ENCODE peak calls at places on chromosome 10, in seven cellular contexts. One of them, this sample, is unnamed.

GRCh38 chr10:58625070-58625469 is 112.4 kb downstream of the BICC1 start:
- DNase-seq in epithelial cell of esophagus: peak; percentile 41
- DNase-seq in DND-41: no peak
- DNase-seq in GM12865: no peak
- DNase-seq in HepG2: peak; percentile 6
- DNase-seq in mammary epithelial cell: peak; percentile 70
- DNase-seq in esophagus squamous epithelium: no peak
- DNase-seq in this sample: no peak

GRCh38 chr10:91433620-91434019 is 23.5 kb downstream of the HECTD2 start:
- DNase-seq in esophagus squamous epithelium: no peak
- DNase-seq in DND-41: no peak
- DNase-seq in HepG2: peak; percentile 77
- DNase-seq in mammary epithelial cell: no peak
- DNase-seq in GM12865: no peak
- DNase-seq in epithelial cell of esophagus: no peak
- DNase-seq in this sample: no peak

GRCh38 chr10:79378383-79378646 is 31.0 kb downstream of the PPIF start:
- DNase-seq in epithelial cell of esophagus: no peak
- DNase-seq in GM12865: no peak
- DNase-seq in HepG2: no peak
- DNase-seq in mammary epithelial cell: no peak
- DNase-seq in esophagus squamous epithelium: no peak
- DNase-seq in DND-41: no peak
- DNase-seq in this sample: no peak

GRCh38 chr10:122510326-122510725 is 49.0 kb downstream of the HTRA1 start:
- DNase-seq in DND-41: no peak
- DNase-seq in epithelial cell of esophagus: peak; percentile 98
- DNase-seq in esophagus squamous epithelium: no peak
- DNase-seq in GM12865: no peak
- DNase-seq in HepG2: no peak
- DNase-seq in mammary epithelial cell: peak; percentile 98
- DNase-seq in this sample: no peak

GRCh38 chr10:28839600-28840007 is 162.3 kb downstream of the BAMBI start:
- DNase-seq in esophagus squamous epithelium: no peak
- DNase-seq in mammary epithelial cell: no peak
- DNase-seq in HepG2: peak; percentile 21
- DNase-seq in GM12865: no peak
- DNase-seq in epithelial cell of esophagus: no peak
- DNase-seq in DND-41: no peak
- DNase-seq in this sample: no peak

GRCh38 chr10:218753-219152 is 83.5 kb downstream of the ZMYND11 start:
- DNase-seq in GM12865: no peak
- DNase-seq in DND-41: no peak
- DNase-seq in HepG2: no peak
- DNase-seq in epithelial cell of esophagus: peak; percentile 54
- DNase-seq in esophagus squamous epithelium: no peak
- DNase-seq in mammary epithelial cell: no peak
- DNase-seq in this sample: no peak

GRCh38 chr10:120641695-120642094 is 184.7 kb downstream of the PLPP4 start:
- DNase-seq in HepG2: no peak
- DNase-seq in DND-41: no peak
- DNase-seq in mammary epithelial cell: no peak
- DNase-seq in esophagus squamous epithelium: no peak
- DNase-seq in GM12865: no peak
- DNase-seq in epithelial cell of esophagus: no peak
- DNase-seq in this sample: peak; percentile 35

GRCh38 chr10:18446205-18446604 is 205.2 kb downstream of the NSUN6 start:
- DNase-seq in HepG2: no peak
- DNase-seq in esophagus squamous epithelium: no peak
- DNase-seq in DND-41: no peak
- DNase-seq in epithelial cell of esophagus: no peak
- DNase-seq in GM12865: no peak
- DNase-seq in mammary epithelial cell: no peak
- DNase-seq in this sample: no peak

GRCh38 chr10:130531312-130531711 is 395.1 kb downstream of the GLRX3 start:
- DNase-seq in esophagus squamous epithelium: no peak
- DNase-seq in mammary epithelial cell: no peak
- DNase-seq in DND-41: no peak
- DNase-seq in epithelial cell of esophagus: no peak
- DNase-seq in GM12865: no peak
- DNase-seq in HepG2: no peak
- DNase-seq in this sample: no peak

GRCh38 chr10:122561212-122561611 is 658 bp downstream of the DMBT1 start:
- DNase-seq in mammary epithelial cell: no peak
- DNase-seq in DND-41: no peak
- DNase-seq in epithelial cell of esophagus: peak; percentile 70
- DNase-seq in GM12865: no peak
- DNase-seq in esophagus squamous epithelium: no peak
- DNase-seq in HepG2: no peak
- DNase-seq in this sample: no peak

GRCh38 chr10:48608926-48609325 is 4.1 kb upstream of the ARHGAP22 start:
- DNase-seq in HepG2: no peak
- DNase-seq in DND-41: no peak
- DNase-seq in esophagus squamous epithelium: no peak
- DNase-seq in epithelial cell of esophagus: no peak
- DNase-seq in mammary epithelial cell: no peak
- DNase-seq in GM12865: no peak
- DNase-seq in this sample: no peak

GRCh38 chr10:95242581-95243317 is 48.1 kb downstream of the PDLIM1 start:
- DNase-seq in mammary epithelial cell: no peak
- DNase-seq in HepG2: peak; percentile 45
- DNase-seq in GM12865: peak; percentile 58
- DNase-seq in DND-41: peak; percentile 19
- DNase-seq in epithelial cell of esophagus: peak; percentile 53
- DNase-seq in esophagus squamous epithelium: no peak
- DNase-seq in this sample: no peak

GRCh38 chr10:33799281-33799943 is 464.9 kb upstream of the NRP1 start:
- DNase-seq in mammary epithelial cell: no peak
- DNase-seq in GM12865: no peak
- DNase-seq in DND-41: no peak
- DNase-seq in epithelial cell of esophagus: no peak
- DNase-seq in HepG2: peak; percentile 92
- DNase-seq in esophagus squamous epithelium: no peak
- DNase-seq in this sample: no peak

GRCh38 chr10:57142925-57143576 is 782.0 kb upstream of the ZWINT start:
- DNase-seq in epithelial cell of esophagus: no peak
- DNase-seq in mammary epithelial cell: no peak
- DNase-seq in esophagus squamous epithelium: no peak
- DNase-seq in DND-41: no peak
- DNase-seq in HepG2: no peak
- DNase-seq in GM12865: no peak
- DNase-seq in this sample: no peak

GRCh38 chr10:31804416-31804815 is 124.2 kb downstream of the ARHGAP12 start:
- DNase-seq in mammary epithelial cell: no peak
- DNase-seq in epithelial cell of esophagus: no peak
- DNase-seq in DND-41: no peak
- DNase-seq in HepG2: no peak
- DNase-seq in esophagus squamous epithelium: no peak
- DNase-seq in GM12865: no peak
- DNase-seq in this sample: no peak

GRCh38 chr10:91691255-91691654 is 58.4 kb upstream of the PPP1R3C start:
- DNase-seq in esophagus squamous epithelium: no peak
- DNase-seq in DND-41: no peak
- DNase-seq in HepG2: no peak
- DNase-seq in mammary epithelial cell: peak; percentile 32
- DNase-seq in GM12865: no peak
- DNase-seq in epithelial cell of esophagus: peak; percentile 70
- DNase-seq in this sample: no peak

GRCh38 chr10:110865184-110865803 is 6.4 kb upstream of the PDCD4 start:
- DNase-seq in HepG2: no peak
- DNase-seq in esophagus squamous epithelium: no peak
- DNase-seq in GM12865: no peak
- DNase-seq in epithelial cell of esophagus: peak; percentile 80
- DNase-seq in DND-41: no peak
- DNase-seq in mammary epithelial cell: peak; percentile 70
- DNase-seq in this sample: no peak

GRCh38 chr10:99958287-99958686 is 51.5 kb downstream of the DNMBP start:
- DNase-seq in mammary epithelial cell: no peak
- DNase-seq in esophagus squamous epithelium: no peak
- DNase-seq in epithelial cell of esophagus: no peak
- DNase-seq in GM12865: no peak
- DNase-seq in DND-41: no peak
- DNase-seq in HepG2: no peak
- DNase-seq in this sample: no peak

GRCh38 chr10:63237396-63237795 is 104.3 kb downstream of the NRBF2 start:
- DNase-seq in mammary epithelial cell: no peak
- DNase-seq in GM12865: no peak
- DNase-seq in epithelial cell of esophagus: peak; percentile 66
- DNase-seq in HepG2: no peak
- DNase-seq in esophagus squamous epithelium: no peak
- DNase-seq in DND-41: no peak
- DNase-seq in this sample: no peak

GRCh38 chr10:15817407-15818046 is 42.8 kb downstream of the MINDY3 start:
- DNase-seq in esophagus squamous epithelium: no peak
- DNase-seq in epithelial cell of esophagus: no peak
- DNase-seq in mammary epithelial cell: no peak
- DNase-seq in GM12865: peak; percentile 18
- DNase-seq in DND-41: no peak
- DNase-seq in HepG2: peak; percentile 42
- DNase-seq in this sample: no peak

GRCh38 chr10:111082102-111082975 is 5.5 kb downstream of the ADRA2A start:
- DNase-seq in mammary epithelial cell: no peak
- DNase-seq in HepG2: no peak
- DNase-seq in DND-41: no peak
- DNase-seq in esophagus squamous epithelium: no peak
- DNase-seq in GM12865: no peak
- DNase-seq in epithelial cell of esophagus: no peak
- DNase-seq in this sample: no peak

GRCh38 chr10:44989621-44990301 is 11.0 kb upstream of the ZNF22 start:
- DNase-seq in esophagus squamous epithelium: no peak
- DNase-seq in GM12865: no peak
- DNase-seq in DND-41: no peak
- DNase-seq in mammary epithelial cell: no peak
- DNase-seq in epithelial cell of esophagus: no peak
- DNase-seq in HepG2: no peak
- DNase-seq in this sample: no peak

GRCh38 chr10:44990965-44991364 is 9.8 kb upstream of the ZNF22 start:
- DNase-seq in esophagus squamous epithelium: no peak
- DNase-seq in DND-41: no peak
- DNase-seq in epithelial cell of esophagus: no peak
- DNase-seq in GM12865: no peak
- DNase-seq in HepG2: no peak
- DNase-seq in mammary epithelial cell: no peak
- DNase-seq in this sample: no peak

GRCh38 chr10:44988957-44989620 is 10.5 kb upstream of the DEPP1 start:
- DNase-seq in esophagus squamous epithelium: no peak
- DNase-seq in HepG2: no peak
- DNase-seq in GM12865: no peak
- DNase-seq in DND-41: no peak
- DNase-seq in mammary epithelial cell: no peak
- DNase-seq in epithelial cell of esophagus: no peak
- DNase-seq in this sample: no peak

GRCh38 chr10:44991571-44991970 is 9.2 kb upstream of the ZNF22 start:
- DNase-seq in DND-41: no peak
- DNase-seq in esophagus squamous epithelium: no peak
- DNase-seq in epithelial cell of esophagus: no peak
- DNase-seq in mammary epithelial cell: no peak
- DNase-seq in GM12865: no peak
- DNase-seq in HepG2: no peak
- DNase-seq in this sample: no peak

DNA sequence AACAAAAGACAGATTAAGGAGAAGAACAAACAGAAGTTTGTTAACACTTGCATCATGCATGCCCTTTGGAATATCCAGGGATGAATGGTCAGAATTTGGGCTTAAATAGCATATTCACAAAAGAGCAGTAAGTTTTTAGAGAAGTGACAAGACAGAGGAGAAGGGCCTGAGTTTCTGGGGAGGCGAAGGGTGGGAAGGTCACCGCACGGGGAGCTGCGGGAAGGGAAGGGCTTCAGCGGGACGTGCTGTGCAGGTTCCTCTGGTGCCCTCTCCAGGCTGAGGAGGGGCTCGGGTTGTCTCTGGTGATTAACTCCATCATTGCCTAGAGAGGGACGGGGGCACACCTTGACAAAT is 10.4 kb upstream of the ZNF22 start:
- DNase-seq in GM12865: no peak
- DNase-seq in mammary epithelial cell: no peak
- DNase-seq in DND-41: no peak
- DNase-seq in HepG2: peak; percentile 71
- DNase-seq in epithelial cell of esophagus: no peak
- DNase-seq in esophagus squamous epithelium: no peak
- DNase-seq in this sample: no peak
- H3K4me3 ChIP-seq in GM12865: no peak overlapping the region
- H3K4me3 ChIP-seq in mammary epithelial cell: no peak overlapping the region
- H3K4me3 ChIP-seq in DND-41: no peak overlapping the region
- H3K4me3 ChIP-seq in HepG2: no peak overlapping the region
- H3K4me3 ChIP-seq in epithelial cell of esophagus: no peak overlapping the region
- H3K4me3 ChIP-seq in esophagus squamous epithelium: no peak overlapping the region
- H3K4me3 ChIP-seq in this sample: no peak overlapping the region

GRCh38 chr10:66927271-66927950 is 1.6 kb downstream of the LRRTM3 start:
- DNase-seq in DND-41: no peak
- DNase-seq in GM12865: no peak
- DNase-seq in esophagus squamous epithelium: no peak
- DNase-seq in HepG2: no peak
- DNase-seq in mammary epithelial cell: no peak
- DNase-seq in epithelial cell of esophagus: no peak
- DNase-seq in this sample: no peak

GRCh38 chr10:66924674-66925345 is 1.0 kb upstream of the LRRTM3 start:
- DNase-seq in DND-41: no peak
- DNase-seq in HepG2: no peak
- DNase-seq in epithelial cell of esophagus: peak; percentile 36
- DNase-seq in GM12865: no peak
- DNase-seq in esophagus squamous epithelium: no peak
- DNase-seq in mammary epithelial cell: peak; percentile 40
- DNase-seq in this sample: no peak

GRCh38 chr10:66926841-66927240 is 1.0 kb downstream of the LRRTM3 start:
- DNase-seq in HepG2: no peak
- DNase-seq in mammary epithelial cell: no peak
- DNase-seq in GM12865: no peak
- DNase-seq in esophagus squamous epithelium: no peak
- DNase-seq in epithelial cell of esophagus: no peak
- DNase-seq in DND-41: no peak
- DNase-seq in this sample: no peak

GRCh38 chr10:66928000-66928770 is 2.3 kb downstream of the LRRTM3 start:
- DNase-seq in GM12865: no peak
- DNase-seq in HepG2: no peak
- DNase-seq in esophagus squamous epithelium: no peak
- DNase-seq in DND-41: no peak
- DNase-seq in epithelial cell of esophagus: no peak
- DNase-seq in mammary epithelial cell: no peak
- DNase-seq in this sample: no peak

GRCh38 chr10:66925896-66926719 is at the start of gene LRRTM3:
- DNase-seq in DND-41: peak; percentile 10
- DNase-seq in epithelial cell of esophagus: peak; percentile 69
- DNase-seq in esophagus squamous epithelium: no peak
- DNase-seq in mammary epithelial cell: peak; percentile 70
- DNase-seq in GM12865: peak; percentile 80
- DNase-seq in HepG2: peak; percentile 56
- DNase-seq in this sample: peak; percentile 61
- H3K4me3 ChIP-seq in DND-41: no peak within 1 kb of the TSS
- H3K4me3 ChIP-seq in epithelial cell of esophagus: no peak within 1 kb of the TSS
- H3K4me3 ChIP-seq in esophagus squamous epithelium: no peak within 1 kb of the TSS
- H3K4me3 ChIP-seq in mammary epithelial cell: no peak within 1 kb of the TSS
- H3K4me3 ChIP-seq in GM12865: no peak within 1 kb of the TSS
- H3K4me3 ChIP-seq in HepG2: no peak within 1 kb of the TSS
- H3K4me3 ChIP-seq in this sample: no peak within 1 kb of the TSS

GRCh38 chr10:70234668-70235447 is 1.6 kb upstream of the PPA1 start:
- DNase-seq in esophagus squamous epithelium: no peak
- DNase-seq in DND-41: no peak
- DNase-seq in GM12865: no peak
- DNase-seq in mammary epithelial cell: no peak
- DNase-seq in epithelial cell of esophagus: no peak
- DNase-seq in HepG2: no peak
- DNase-seq in this sample: no peak
- H3K4me3 ChIP-seq in esophagus squamous epithelium: no peak overlapping the region
- H3K4me3 ChIP-seq in DND-41: no peak overlapping the region
- H3K4me3 ChIP-seq in GM12865: no peak overlapping the region
- H3K4me3 ChIP-seq in mammary epithelial cell: no peak overlapping the region
- H3K4me3 ChIP-seq in epithelial cell of esophagus: no peak overlapping the region
- H3K4me3 ChIP-seq in HepG2: no peak overlapping the region
- H3K4me3 ChIP-seq in this sample: no peak overlapping the region

GRCh38 chr10:70053896-70054641 is 1.4 kb downstream of the MACROH2A2 start:
- DNase-seq in mammary epithelial cell: peak; percentile 32
- DNase-seq in HepG2: peak; percentile 20
- DNase-seq in epithelial cell of esophagus: peak; percentile 28
- DNase-seq in DND-41: no peak
- DNase-seq in GM12865: no peak
- DNase-seq in esophagus squamous epithelium: no peak
- DNase-seq in this sample: no peak
- H3K4me3 ChIP-seq in mammary epithelial cell: peak overlapping the region; percentile 81
- H3K4me3 ChIP-seq in HepG2: peak overlapping the region; percentile 87
- H3K4me3 ChIP-seq in epithelial cell of esophagus: peak overlapping the region; percentile 74
- H3K4me3 ChIP-seq in DND-41: no peak overlapping the region
- H3K4me3 ChIP-seq in GM12865: peak overlapping the region; percentile 11
- H3K4me3 ChIP-seq in esophagus squamous epithelium: peak overlapping the region; percentile 75
- H3K4me3 ChIP-seq in this sample: no peak overlapping the region

This sample was measured in Jurkat, Clone E6-1.